ENCODE peak calls at places on chromosome 11, in eight cellular contexts. G, T, Z, M, V, E, S and A are unnamed samples.

GRCh38 chr11:126216526-126217305 is 5.1 kb downstream of the FAM118B start:
- DNase-seq in G (no peak), T (no peak), Z (no peak), M (no peak), V (no peak), E (no peak), S (no peak), A (peak; percentile 53)

GRCh38 chr11:36358436-36358835 is 62.3 kb downstream of the PRR5L start:
- DNase-seq in G (no peak), T (no peak), Z (no peak), M (no peak), V (no peak), E (no peak), S (no peak), A (no peak)

GRCh38 chr11:120709808-120710207 is 198.3 kb downstream of the GRIK4 start:
- DNase-seq in G (no peak), T (no peak), Z (no peak), M (no peak), V (no peak), E (no peak), S (no peak), A (no peak)

GRCh38 chr11:126459691-126460404 is 104.4 kb downstream of the ST3GAL4 start:
- DNase-seq in G (no peak), T (no peak), Z (no peak), M (peak; percentile 50), V (peak; percentile 83), E (no peak), S (no peak), A (peak; percentile 80)

GRCh38 chr11:8361664-8362210 is 98.1 kb upstream of the LMO1 start:
- DNase-seq in G (no peak), T (no peak), Z (no peak), M (no peak), V (no peak), E (no peak), S (no peak), A (no peak)

GRCh38 chr11:135001581-135001980 is 589.5 kb upstream of the B3GAT1 start:
- DNase-seq in G (no peak), T (no peak), Z (no peak), M (no peak), V (no peak), E (no peak), S (no peak), A (no peak)

GRCh38 chr11:74138572-74138971 is 32.2 kb downstream of the C2CD3 start:
- DNase-seq in G (peak; percentile 71), T (no peak), Z (no peak), M (peak; percentile 91), V (peak; percentile 49), E (no peak), S (peak; percentile 27), A (peak; percentile 5)

GRCh38 chr11:296206-296975 is 2.9 kb downstream of the IFITM5 start:
- DNase-seq in G (no peak), T (no peak), Z (no peak), M (no peak), V (no peak), E (no peak), S (no peak), A (no peak)

GRCh38 chr11:73270089-73270854 is 1.9 kb upstream of the P2RY6 start:
- DNase-seq in G (no peak), T (no peak), Z (no peak), M (no peak), V (no peak), E (no peak), S (no peak), A (no peak)

GRCh38 chr11:69957849-69958248 is 120.3 kb upstream of the ANO1 start:
- DNase-seq in G (no peak), T (no peak), Z (no peak), M (no peak), V (no peak), E (no peak), S (no peak), A (no peak)

GRCh38 chr11:122731500-122731913 is 76.0 kb downstream of the UBASH3B start:
- DNase-seq in G (no peak), T (no peak), Z (no peak), M (no peak), V (no peak), E (no peak), S (no peak), A (no peak)